ENCODE peak calls at places on chromosomes 6 and 20, in nine cellular contexts. W is coronary artery, L is keratinocyte, J is transverse colon, T is fibroblast of mammary gland, M is hepatocyte, Q is GM23338, G is stomach, B is astrocyte. F is an unnamed sample.

GRCh38 chr6:40349566-40350192 is 237.5 kb downstream of the LRFN2 start:
- DNase-seq in Q (no peak), M (no peak), L (no peak), G (no peak), J (no peak), W (peak), B (no peak), T (no peak), F (no peak)

GRCh38 chr6:157385482-157385881 is 4.5 kb downstream of the ZDHHC14 start:
- DNase-seq in B (no peak), W (no peak), G (no peak), Q (no peak), J (no peak), L (no peak), M (no peak), T (no peak), F (no peak)

GRCh38 chr6:139883776-139884175 is 509.3 kb upstream of the CITED2 start:
- DNase-seq in L (no peak), B (peak), J (no peak), Q (no peak), G (no peak), T (peak), M (no peak), W (no peak), F (no peak)

GRCh38 chr20:44431502-44432234 is 44.0 kb upstream of the TTPAL start:
- DNase-seq in B (peak), M (no peak), J (no peak), W (no peak), T (no peak), L (no peak), Q (peak), G (no peak), F (peak)

GRCh38 chr20:23072892-23073586 is 13.1 kb downstream of the CD93 start:
- DNase-seq in Q (no peak), T (no peak), L (no peak), M (no peak), J (no peak), W (no peak), G (no peak), B (no peak), F (peak)

GRCh38 chr6:96116674-96117073 is 100.9 kb downstream of the FUT9 start:
- DNase-seq in W (no peak), Q (peak), J (no peak), G (no peak), L (no peak), T (no peak), M (no peak), B (no peak), F (no peak)

GRCh38 chr6:133512410-133513016 is 271.4 kb downstream of the EYA4 start:
- DNase-seq in W (no peak), G (peak), T (peak), B (peak), J (peak), Q (peak), L (no peak), M (peak), F (peak)

GRCh38 chr6:154247119-154247814 is 109.3 kb downstream of the IPCEF1 start:
- DNase-seq in Q (peak), L (no peak), G (no peak), J (no peak), T (no peak), B (no peak), M (no peak), W (no peak), F (no peak)

GRCh38 chr6:6243846-6244245 is 76.6 kb downstream of the F13A1 start:
- DNase-seq in J (peak), G (no peak), T (no peak), W (no peak), B (no peak), M (peak), L (no peak), Q (no peak), F (no peak)

GRCh38 chr20:17646901-17647301 is 35.1 kb downstream of the RRBP1 start:
- DNase-seq in G (no peak), W (no peak), B (no peak), M (no peak), J (no peak), L (no peak), Q (no peak), T (no peak), F (no peak)

GRCh38 chr20:61777773-61778484 is 287.8 kb downstream of the TAF4 start:
- DNase-seq in G (no peak), B (no peak), J (no peak), Q (no peak), M (no peak), W (no peak), T (no peak), L (no peak), F (no peak)

GRCh38 chr6:33116417-33116816 is 40.6 kb downstream of the HLA-DPB1 start:
- DNase-seq in T (no peak), G (no peak), L (no peak), Q (peak), B (no peak), M (no peak), W (no peak), J (no peak), F (no peak)

GRCh38 chr6:149235130-149235561 is 82.4 kb upstream of the TAB2 start:
- DNase-seq in J (peak), G (no peak), B (peak), W (no peak), T (peak), Q (no peak), L (no peak), M (peak), F (peak)

GRCh38 chr6:18387061-18387721 is at the start of gene RNF144B:
- DNase-seq in G (peak), M (peak), T (peak), J (peak), Q (peak), L (peak), B (peak), W (peak), F (peak)

GRCh38 chr6:21185849-21186478 is 407.6 kb upstream of the SOX4 start:
- DNase-seq in W (no peak), J (no peak), M (no peak), Q (peak), T (no peak), L (no peak), G (no peak), B (no peak), F (no peak)

GRCh38 chr20:37443596-37443995 is 77.5 kb upstream of the NNAT start:
- DNase-seq in W (no peak), B (no peak), G (no peak), Q (no peak), L (no peak), T (no peak), M (no peak), J (no peak), F (no peak)

GRCh38 chr6:43481591-43482242 is 4.3 kb downstream of the TJAP1 start:
- DNase-seq in B (no peak), J (no peak), L (peak), W (no peak), G (no peak), M (no peak), T (no peak), Q (peak), F (no peak)

GRCh38 chr20:59159822-59160740 is 3.5 kb upstream of the ZNF831 start:
- DNase-seq in W (no peak), T (no peak), Q (no peak), G (no peak), M (no peak), J (peak), B (no peak), L (no peak), F (no peak)

GRCh38 chr20:52975024-52975732 is 3.0 kb downstream of the TSHZ2 start:
- DNase-seq in T (peak), L (no peak), G (peak), Q (no peak), W (no peak), B (peak), J (no peak), M (no peak), F (peak)

GRCh38 chr6:146915671-146916127 is 288.5 kb upstream of the STXBP5 start:
- DNase-seq in T (peak), W (no peak), L (no peak), M (no peak), B (peak), J (no peak), G (no peak), Q (no peak), F (peak)

GRCh38 chr20:37515876-37516275 is 5.2 kb upstream of the NNAT start:
- DNase-seq in B (no peak), J (no peak), T (no peak), L (no peak), G (no peak), W (no peak), Q (no peak), M (no peak), F (no peak)

GRCh38 chr6:4441981-4442434 is 306.6 kb upstream of the ECI2 start:
- DNase-seq in W (no peak), Q (no peak), T (peak), B (peak), J (no peak), L (no peak), G (no peak), M (peak), F (peak)

GRCh38 chr20:18585134-18585533 is 2.7 kb upstream of the DTD1 start:
- DNase-seq in T (peak), J (no peak), W (no peak), G (no peak), Q (peak), B (peak), L (no peak), M (peak), F (peak)

GRCh38 chr6:52539607-52540006 is 37.3 kb downstream of the TRAM2 start:
- DNase-seq in M (no peak), Q (no peak), G (no peak), L (no peak), J (no peak), T (peak), W (no peak), B (peak), F (no peak)

GRCh38 chr6:7341271-7341670 is 28.3 kb upstream of the SSR1 start:
- DNase-seq in L (no peak), J (no peak), T (no peak), G (no peak), W (no peak), Q (no peak), M (no peak), B (no peak), F (no peak)

GRCh38 chr20:49685809-49686208 is 27.9 kb downstream of the B4GALT5 start:
- DNase-seq in M (no peak), J (no peak), Q (no peak), W (no peak), T (peak), B (peak), G (no peak), L (no peak), F (peak)

GRCh38 chr6:14129572-14129971 is 12.0 kb downstream of the CD83 start:
- DNase-seq in Q (peak), W (no peak), M (peak), B (peak), T (peak), G (peak), J (peak), L (no peak), F (peak)

GRCh38 chr6:71091167-71091566 is 134.3 kb upstream of the B3GAT2 start:
- DNase-seq in Q (no peak), M (no peak), J (no peak), W (no peak), B (no peak), L (no peak), G (no peak), T (no peak), F (no peak)

GRCh38 chr20:48502016-48502415 is 325.8 kb downstream of the PREX1 start:
- DNase-seq in L (no peak), M (no peak), Q (no peak), J (no peak), B (no peak), G (no peak), W (peak), T (no peak), F (no peak)

GRCh38 chr6:157891544-157892362 is 68.7 kb downstream of the SNX9 start:
- DNase-seq in J (no peak), Q (no peak), B (peak), G (no peak), L (no peak), M (no peak), T (no peak), W (no peak), F (no peak)

GRCh38 chr6:152295346-152295745 is 341.8 kb downstream of the SYNE1 start:
- DNase-seq in G (no peak), B (peak), Q (no peak), J (no peak), M (no peak), T (peak), L (no peak), W (no peak), F (peak)

GRCh38 chr6:40894962-40895799 is 143.8 kb downstream of the UNC5CL start:
- DNase-seq in G (peak), J (peak), T (peak), Q (peak), B (peak), L (no peak), W (peak), M (peak), F (peak)

GRCh38 chr20:22525821-22526220 is 58.6 kb downstream of the FOXA2 start:
- DNase-seq in G (no peak), Q (no peak), W (no peak), L (no peak), J (no peak), T (no peak), B (no peak), M (no peak), F (no peak)

DNA sequence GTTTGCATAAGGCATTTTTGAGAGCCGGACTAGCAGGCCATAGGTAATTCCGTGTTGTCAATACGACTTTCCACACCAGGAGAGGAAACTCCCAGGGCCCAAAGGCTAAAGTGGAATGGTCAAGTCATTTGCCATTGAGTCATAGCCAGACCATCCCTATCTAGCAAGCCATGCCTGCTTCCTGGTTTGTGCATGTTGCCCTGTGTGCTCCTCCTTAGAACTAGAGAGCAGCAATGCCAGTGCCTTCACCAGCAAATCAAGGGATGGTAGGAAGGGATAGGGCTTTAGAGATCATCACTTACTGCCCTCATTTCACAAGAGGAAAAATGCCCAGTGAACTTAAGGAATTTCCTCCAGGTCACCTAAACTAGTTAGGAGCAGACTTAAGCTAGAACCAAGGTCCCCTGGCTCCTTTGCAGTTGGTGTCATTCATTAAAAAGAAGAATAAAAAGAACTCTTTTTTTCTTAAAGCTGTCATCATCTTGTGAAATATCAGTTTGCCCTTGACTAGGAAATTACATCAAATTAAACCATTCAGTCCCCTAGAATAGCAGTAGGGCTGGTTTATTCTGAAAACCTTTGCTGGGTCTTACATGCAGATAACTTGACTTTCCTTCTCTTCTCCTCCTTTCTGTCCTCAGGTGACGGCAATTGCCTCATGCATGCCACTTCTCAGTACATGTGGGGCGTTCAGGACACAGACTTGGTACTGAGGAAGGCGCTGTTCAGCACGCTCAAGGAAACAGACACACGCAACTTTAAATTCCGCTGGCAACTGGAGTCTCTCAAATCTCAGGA is 7.3 kb downstream of the TNFAIP3 start:
- DNase-seq in J (peak), Q (no peak), W (no peak), T (peak), B (no peak), M (no peak), L (no peak), G (peak), F (no peak)
- H3K4me3 ChIP-seq in J (no peak), Q (no peak), W (no peak), T (no peak), B (no peak), M (no peak), L (no peak), G (peak), F (peak)

GRCh38 chr6:117157448-117157847 is 107.9 kb upstream of the VGLL2 start:
- DNase-seq in B (no peak), W (no peak), T (no peak), G (no peak), M (no peak), L (no peak), J (no peak), Q (no peak), F (no peak)
- TF ChIP-seq CTCF in B (no peak), W (no peak), T (no peak), G (no peak), M (no peak), L (no peak), J (no peak), Q (no peak), F (no peak)

GRCh38 chr20:2691127-2691526 is 1.5 kb upstream of the EBF4 start:
- DNase-seq in W (no peak), G (no peak), Q (no peak), B (no peak), T (no peak), M (no peak), L (no peak), J (no peak), F (no peak)

GRCh38 chr20:2690718-2691117 is 1.9 kb upstream of the EBF4 start:
- DNase-seq in W (no peak), Q (no peak), J (no peak), L (no peak), M (no peak), G (no peak), T (no peak), B (no peak), F (no peak)

GRCh38 chr20:2687514-2687913 is 5.1 kb upstream of the EBF4 start:
- DNase-seq in L (no peak), M (no peak), Q (no peak), B (no peak), W (no peak), J (no peak), G (no peak), T (no peak), F (no peak)

GRCh38 chr20:2690213-2690612 is 2.4 kb upstream of the EBF4 start:
- DNase-seq in T (no peak), W (no peak), G (no peak), J (no peak), L (no peak), Q (no peak), B (no peak), M (no peak), F (no peak)

GRCh38 chr20:2688041-2688591 is 4.5 kb upstream of the EBF4 start:
- DNase-seq in G (peak), T (peak), L (no peak), Q (peak), W (no peak), J (peak), B (no peak), M (peak), F (peak)
- H3K4me3 ChIP-seq in G (no peak), T (no peak), L (no peak), Q (peak), W (no peak), J (no peak), B (no peak), M (no peak), F (no peak)

DNA sequence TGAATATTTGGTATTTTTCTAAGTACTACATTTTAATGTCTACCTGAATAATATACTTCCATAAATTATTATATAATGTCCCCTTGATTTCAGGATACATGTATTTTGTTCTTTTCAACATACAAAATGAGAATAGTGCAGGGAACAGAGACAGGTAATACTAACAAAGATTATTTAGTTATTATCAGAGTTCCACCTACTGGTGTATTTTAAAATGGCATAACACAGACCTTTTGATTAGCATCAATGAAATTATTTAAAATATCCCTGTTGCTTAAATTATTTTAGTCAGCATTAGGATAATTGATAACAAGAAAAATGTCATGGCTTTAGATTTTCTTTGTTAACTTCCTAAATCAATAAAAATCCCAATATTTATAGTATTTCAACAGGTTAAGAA is 184.0 kb downstream of the PRDM13 start:
- DNase-seq in Q (no peak), L (no peak), M (no peak), J (no peak), B (no peak), T (no peak), G (no peak), W (no peak), F (peak)
- TF ChIP-seq CTCF in Q (no peak), L (no peak), M (peak), J (no peak), B (no peak), T (peak), G (no peak), W (no peak), F (peak)

GRCh38 chr6:135054575-135055498 is at the start of gene HBS1L:
- DNase-seq in M (peak), W (peak), Q (peak), G (peak), L (peak), B (peak), J (peak), T (peak), F (peak)

GRCh38 chr6:135056632-135057031 is 2.0 kb upstream of the HBS1L start:
- DNase-seq in T (no peak), G (no peak), J (no peak), M (no peak), L (no peak), B (no peak), W (no peak), Q (no peak), F (no peak)

GRCh38 chr6:135053433-135053832 is 1.2 kb downstream of the HBS1L start:
- DNase-seq in W (no peak), J (no peak), B (no peak), M (no peak), G (no peak), Q (no peak), T (no peak), L (no peak), F (no peak)

GRCh38 chr6:135054238-135054574 is 416 bp downstream of the HBS1L start:
- DNase-seq in W (no peak), Q (no peak), T (no peak), M (peak), B (no peak), L (no peak), G (no peak), J (no peak), F (no peak)

DNA sequence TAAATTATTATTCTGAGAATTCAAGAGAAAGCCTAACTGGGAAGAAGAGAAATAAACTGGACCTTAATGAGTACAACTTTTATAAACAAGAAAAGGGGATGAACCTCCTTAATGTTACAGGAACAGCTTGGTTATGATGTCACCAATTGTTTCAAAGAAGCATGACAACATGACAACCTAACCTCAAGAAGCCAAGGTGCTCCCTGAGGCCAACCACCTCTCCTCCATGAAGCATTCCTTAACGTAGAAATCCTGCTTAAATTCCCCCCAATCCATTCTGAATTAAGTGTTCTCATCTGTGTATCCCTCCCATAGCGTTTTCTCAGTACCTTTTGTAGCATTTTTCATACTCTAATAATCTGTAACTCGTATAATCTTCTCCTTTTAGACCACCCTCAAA is 1.7 kb downstream of the HBS1L start:
- DNase-seq in J (no peak), M (no peak), W (no peak), B (no peak), G (no peak), L (no peak), T (peak), Q (no peak), F (no peak)
- H3K4me3 ChIP-seq in J (no peak), M (peak), W (peak), B (peak), G (peak), L (peak), T (peak), Q (peak), F (peak)

GRCh38 chr6:91715171-91715805 is 1128.4 kb upstream of the MAP3K7 start:
- DNase-seq in G (no peak), W (no peak), L (no peak), M (no peak), T (no peak), J (no peak), B (no peak), Q (no peak), F (no peak)

GRCh38 chr6:91717094-91717493 is 1130.2 kb upstream of the MAP3K7 start:
- DNase-seq in T (no peak), B (no peak), Q (no peak), G (no peak), J (no peak), M (no peak), L (no peak), W (no peak), F (no peak)

GRCh38 chr6:91711518-91711917 is 1124.6 kb upstream of the MAP3K7 start:
- DNase-seq in T (no peak), J (no peak), G (no peak), B (no peak), L (no peak), M (no peak), W (no peak), Q (no peak), F (no peak)

GRCh38 chr6:91716361-91716760 is 1129.5 kb upstream of the MAP3K7 start:
- DNase-seq in J (no peak), W (no peak), L (no peak), Q (no peak), T (no peak), M (no peak), G (no peak), B (peak), F (no peak)

GRCh38 chr6:91713911-91714310 is 1127.0 kb upstream of the MAP3K7 start:
- DNase-seq in G (no peak), M (no peak), Q (peak), J (no peak), T (no peak), L (no peak), W (no peak), B (peak), F (no peak)
- TF ChIP-seq CTCF in G (no peak), M (no peak), Q (no peak), J (no peak), T (no peak), L (no peak), W (no peak), B (peak), F (no peak)

GRCh38 chr6:144093236-144093635 is 2.1 kb downstream of the SF3B5 start:
- DNase-seq in W (no peak), T (no peak), B (no peak), M (no peak), G (no peak), Q (no peak), L (no peak), J (no peak), F (no peak)
- H3K4me3 ChIP-seq in W (no peak), T (no peak), B (no peak), M (no peak), G (peak), Q (no peak), L (no peak), J (no peak), F (no peak)

F was measured in fibroblast of the aortic adventitia.